ENCODE peak calls at places on chromosomes 2 and 18, in four cellular contexts. F is SK-N-SH, K is A549, V is HepG2. G is an unnamed sample.

GRCh38 chr2:82993631-82994030 is 1465.4 kb downstream of the SUCLG1 start:
- DNase-seq in V (no peak), F (no peak), K (no peak), G (no peak)

GRCh38 chr2:439540-440465 is 151.9 kb upstream of the ALKAL2 start:
- DNase-seq in V (no peak), K (no peak), F (no peak), G (no peak)

GRCh38 chr2:21740529-21740928 is 616.8 kb downstream of the TDRD15 start:
- DNase-seq in V (no peak), F (no peak), K (no peak), G (no peak)

GRCh38 chr18:8450013-8450412 is 159.2 kb upstream of the RAB12 start:
- DNase-seq in F (no peak), K (peak; percentile 20), V (no peak), G (no peak)

GRCh38 chr2:26772064-26773001 is 8.2 kb downstream of the SLC35F6 start:
- DNase-seq in K (no peak), F (peak; percentile 9), V (peak; percentile 83), G (no peak)

GRCh38 chr2:9165625-9166024 is 41.0 kb upstream of the ASAP2 start:
- DNase-seq in V (peak; percentile 68), K (no peak), F (no peak), G (no peak)

GRCh38 chr2:218799990-218800389 is 18.0 kb downstream of the CYP27A1 start:
- DNase-seq in K (no peak), F (no peak), V (no peak), G (no peak)

GRCh38 chr18:47251289-47252120 is at the start of gene SKOR2:
- DNase-seq in K (no peak), V (no peak), F (peak; percentile 74), G (no peak)

GRCh38 chr2:24304098-24304497 is 56.2 kb downstream of the ITSN2 start:
- DNase-seq in F (no peak), K (no peak), V (peak; percentile 38), G (no peak)

GRCh38 chr2:104447831-104448434 is 406.0 kb upstream of the POU3F3 start:
- DNase-seq in V (no peak), F (no peak), K (no peak), G (no peak)

GRCh38 chr18:6591491-6591890 is 138.0 kb upstream of the ARHGAP28 start:
- DNase-seq in K (no peak), V (no peak), F (no peak), G (no peak)

GRCh38 chr2:207092803-207093202 is 72.9 kb downstream of the KLF7 start:
- DNase-seq in F (no peak), V (no peak), K (no peak), G (no peak)

GRCh38 chr2:207090389-207090788 is 75.4 kb downstream of the KLF7 start:
- DNase-seq in K (no peak), F (no peak), V (no peak), G (no peak)

GRCh38 chr2:207091928-207092327 is 73.8 kb downstream of the KLF7 start:
- DNase-seq in V (no peak), F (no peak), K (no peak), G (no peak)

GRCh38 chr2:207093234-207093633 is 72.5 kb downstream of the KLF7 start:
- DNase-seq in K (no peak), F (no peak), V (no peak), G (no peak)

DNA sequence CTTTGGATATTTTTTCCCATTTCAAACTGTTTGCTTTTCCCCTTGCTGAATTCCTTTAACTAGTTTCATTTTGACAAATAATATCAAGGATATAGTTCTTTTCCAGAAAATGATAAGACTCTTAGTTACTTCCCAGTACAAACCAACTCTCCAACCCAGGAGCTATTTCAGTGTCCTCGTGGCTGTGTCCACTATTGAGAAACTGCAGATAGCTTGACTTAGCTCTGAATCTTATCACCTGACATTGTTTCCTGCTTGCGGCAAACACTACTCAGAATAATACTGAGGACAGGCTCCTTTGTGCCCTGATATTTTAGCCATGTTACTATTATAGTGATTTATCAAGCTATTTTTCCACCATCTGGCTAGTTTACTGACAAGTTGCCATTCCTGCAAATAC is 74.6 kb downstream of the KLF7 start:
- DNase-seq in V (no peak), K (no peak), F (no peak), G (no peak)
- TF ChIP-seq PBX3 in V (no peak), K (no peak), F (no peak), G (no peak)

GRCh38 chr2:39409697-39410389 is 27.2 kb downstream of the MAP4K3 start:
- DNase-seq in K (no peak), V (no peak), F (no peak), G (no peak)
- H3K27ac ChIP-seq in K (no peak overlapping the region), V (no peak overlapping the region), F (peak overlapping the region; percentile 88), G (no peak overlapping the region)

DNA sequence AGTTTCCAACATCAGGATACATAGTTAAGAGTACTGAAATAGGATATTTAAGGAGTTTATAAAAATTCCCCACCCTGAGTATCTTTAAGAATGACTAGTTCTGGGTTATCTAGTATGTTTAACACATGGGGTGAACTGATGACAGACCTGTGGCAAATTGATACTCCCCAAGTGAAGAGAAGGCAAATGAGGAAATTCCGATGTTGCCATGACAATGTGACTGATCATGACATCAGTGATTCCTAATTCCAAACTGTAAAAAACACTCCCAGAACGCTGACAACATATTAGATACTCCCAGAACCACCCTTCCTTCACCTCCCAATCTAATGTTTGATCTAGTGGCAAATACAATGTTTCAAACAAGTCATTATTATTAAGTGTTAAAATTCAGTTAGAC is 77.6 kb downstream of the RBMS1 start:
- DNase-seq in K (no peak), V (no peak), F (no peak), G (no peak)
- TF ChIP-seq PBX3 in K (no peak), V (no peak), F (no peak), G (no peak)

GRCh38 chr18:79440316-79440715 is 44.6 kb downstream of the NFATC1 start:
- DNase-seq in K (no peak), V (no peak), F (no peak), G (no peak)
- H3K27ac ChIP-seq in K (no peak overlapping the region), V (no peak overlapping the region), F (no peak overlapping the region), G (no peak overlapping the region)

DNA sequence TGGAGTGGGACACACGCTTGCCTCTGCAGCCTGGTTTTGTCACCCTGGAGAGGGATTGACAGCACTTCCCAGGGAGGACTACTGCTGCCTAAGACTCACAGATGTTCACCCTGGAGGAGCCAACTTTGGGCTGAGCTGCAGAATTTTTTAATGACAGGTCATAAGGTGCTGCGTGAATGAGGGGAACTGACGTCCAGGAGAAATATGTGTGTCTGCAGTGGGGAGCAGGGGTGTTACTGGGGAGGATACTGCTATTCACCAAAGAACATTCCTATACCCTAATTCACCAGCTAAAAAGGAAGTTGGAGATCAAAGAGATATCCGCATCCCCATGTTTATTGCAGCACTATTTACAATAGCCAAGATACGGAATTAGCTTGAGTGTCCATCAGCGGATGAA is 144.4 kb downstream of the MGAT5 start:
- DNase-seq in F (no peak), K (no peak), V (no peak), G (no peak)
- TF ChIP-seq PBX3 in F (peak; percentile 81), K (no peak), V (no peak), G (no peak)

DNA sequence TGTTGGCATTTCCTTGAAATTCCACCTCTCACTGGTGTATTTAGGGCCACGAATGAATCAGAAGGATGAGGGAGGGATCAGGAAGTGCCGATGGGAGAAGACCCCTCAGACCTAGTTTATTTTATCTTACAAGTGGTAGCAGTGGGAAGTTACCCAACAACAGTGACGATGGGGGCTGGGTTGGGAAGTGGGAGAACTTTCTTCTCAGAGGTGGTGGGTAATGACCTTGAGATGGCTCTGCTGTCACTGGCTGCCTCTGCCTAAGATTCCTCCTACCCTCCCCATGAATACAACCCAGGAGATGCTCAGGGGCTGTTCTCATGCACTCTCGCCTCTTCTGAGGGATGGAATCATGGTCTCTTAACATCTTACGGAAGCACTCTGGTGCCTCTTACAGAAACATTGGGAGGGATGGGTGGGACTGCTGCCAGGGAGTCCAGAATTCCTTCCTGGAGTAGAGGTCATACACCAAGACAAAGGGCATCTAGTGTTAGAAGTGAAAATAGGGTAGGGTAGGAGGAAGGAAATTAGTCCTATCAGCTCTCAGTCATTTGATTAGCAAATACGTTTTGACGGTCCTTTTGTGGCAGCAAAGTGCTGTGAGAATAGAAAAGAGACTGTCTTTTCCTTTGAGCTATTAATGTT is 58.4 kb upstream of the TXNDC2 start:
- DNase-seq in F (no peak), V (no peak), K (no peak), G (no peak)
- H3K27ac ChIP-seq in F (peak overlapping the region; percentile 94), V (no peak overlapping the region), K (peak overlapping the region; percentile 96), G (no peak overlapping the region)

GRCh38 chr2:46347649-46348280 is 50.6 kb downstream of the EPAS1 start:
- DNase-seq in K (no peak), F (no peak), V (no peak), G (no peak)
- TF ChIP-seq PBX3 in K (no peak), F (no peak), V (no peak), G (no peak)

GRCh38 chr2:192155521-192156118 is 39.1 kb downstream of the TMEFF2 start:
- DNase-seq in F (no peak), K (no peak), V (no peak), G (no peak)
- H3K27ac ChIP-seq in F (no peak overlapping the region), K (no peak overlapping the region), V (no peak overlapping the region), G (no peak overlapping the region)

GRCh38 chr2:100965596-100965995 is 36.5 kb upstream of the RPL31 start:
- DNase-seq in K (no peak), F (no peak), V (no peak), G (no peak)
- TF ChIP-seq PBX3 in K (no peak), F (no peak), V (no peak), G (no peak)

DNA sequence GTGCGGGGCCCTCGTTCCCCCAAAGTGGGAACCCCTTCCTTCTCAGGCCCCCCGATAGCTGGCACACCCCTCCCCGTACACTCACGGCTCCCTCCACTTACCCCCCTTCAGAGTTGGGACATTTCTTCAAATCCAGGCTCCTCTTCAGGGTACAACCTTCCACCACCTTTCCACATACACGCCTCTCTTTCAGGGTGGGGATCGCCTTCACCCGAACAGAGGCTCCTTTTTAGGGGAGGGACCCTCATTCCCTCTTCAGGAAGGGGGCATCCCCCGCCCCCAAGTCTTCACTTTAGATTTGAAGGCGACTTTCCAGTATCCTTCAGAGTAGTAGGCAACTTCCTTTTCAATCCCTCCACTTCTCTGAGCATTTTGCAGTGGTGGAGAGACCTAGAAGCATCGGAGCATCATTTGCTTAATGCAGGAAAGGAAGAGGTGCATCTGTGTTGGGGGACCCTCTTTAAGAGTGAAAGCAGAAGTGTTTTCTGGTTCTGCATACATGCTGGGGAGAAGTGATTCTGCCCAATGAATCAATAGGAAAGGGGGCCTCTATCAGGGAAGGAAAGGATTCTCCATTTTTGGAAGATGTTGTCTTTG is 814 bp downstream of the EML4 start:
- DNase-seq in K (no peak), F (peak; percentile 34), V (no peak), G (no peak)
- H3K27ac ChIP-seq in K (peak overlapping the region; percentile 94), F (peak overlapping the region; percentile 72), V (peak overlapping the region; percentile 78), G (peak overlapping the region; percentile 82)